ENCODE peak calls at places on chromosomes 6 and 20, in five cellular contexts. J, K, T, U and R are unnamed samples. For H3K4me1, the result is how much of the 10 kb centered on the place peaks cover.

GRCh38 chr6:158060447-158061360 is 79.0 kb downstream of the SYNJ2 start:
- DNase-seq in J (peak), U (no peak), K (peak), T (peak), R (peak)

GRCh38 chr6:113732384-113732966 is 124.7 kb upstream of the MARCKS start:
- DNase-seq in U (no peak), J (no peak), K (peak), T (no peak), R (peak)

GRCh38 chr6:18148304-18149025 is 6.4 kb downstream of the TPMT start:
- DNase-seq in K (no peak), U (no peak), T (no peak), J (peak), R (peak)

GRCh38 chr6:131014080-131014776 is 48.8 kb downstream of the EPB41L2 start:
- DNase-seq in T (no peak), U (no peak), J (no peak), K (no peak), R (no peak)

GRCh38 chr6:7175463-7175862 is 67.7 kb downstream of the RREB1 start:
- DNase-seq in K (no peak), U (no peak), J (no peak), T (no peak), R (peak)

GRCh38 chr20:48599748-48600469 is 227.9 kb downstream of the PREX1 start:
- DNase-seq in U (no peak), K (no peak), T (no peak), J (no peak), R (no peak)

GRCh38 chr6:112526594-112526993 is 179.5 kb downstream of the RFPL4B start:
- DNase-seq in J (no peak), T (no peak), U (no peak), K (no peak), R (no peak)

GRCh38 chr6:1820165-1820564 is 210.4 kb downstream of the FOXC1 start:
- DNase-seq in K (no peak), J (no peak), T (no peak), U (no peak), R (peak)

GRCh38 chr20:33681728-33682353 is 4.3 kb downstream of the E2F1 start:
- DNase-seq in U (no peak), K (no peak), T (no peak), J (no peak), R (no peak)

GRCh38 chr6:37793067-37793466 is 26.5 kb upstream of the ZFAND3 start:
- DNase-seq in K (no peak), J (no peak), U (no peak), T (no peak), R (no peak)

GRCh38 chr20:54356726-54357235 is 118.6 kb upstream of the DOK5 start:
- DNase-seq in U (no peak), K (no peak), T (no peak), J (no peak), R (no peak)

GRCh38 chr6:22146581-22147468 is 150.0 kb downstream of the PRL start:
- DNase-seq in T (no peak), U (no peak), J (no peak), K (no peak), R (peak)

GRCh38 chr6:102327697-102328227 is 934.3 kb downstream of the GRIK2 start:
- DNase-seq in U (no peak), J (peak), K (no peak), T (no peak), R (no peak)

GRCh38 chr20:25239387-25240370 is 8.2 kb upstream of the PYGB start:
- DNase-seq in U (no peak), J (no peak), K (no peak), T (no peak), R (no peak)

GRCh38 chr6:151170622-151171246 is 69.0 kb upstream of the AKAP12 start:
- DNase-seq in U (no peak), J (no peak), K (no peak), T (no peak), R (no peak)

GRCh38 chr6:157980288-157981131 is 1.2 kb upstream of the SYNJ2 start:
- DNase-seq in U (no peak), J (no peak), K (no peak), T (no peak), R (no peak)

GRCh38 chr20:37989601-37990001 is 43.7 kb downstream of the TTI1 start:
- DNase-seq in T (peak), U (no peak), K (peak), J (peak), R (no peak)

GRCh38 chr6:113818528-113818927 is 38.6 kb upstream of the MARCKS start:
- DNase-seq in U (no peak), T (no peak), J (no peak), K (no peak), R (peak)

GRCh38 chr20:24672886-24673677 is 203.7 kb downstream of the SYNDIG1 start:
- DNase-seq in K (no peak), U (no peak), T (no peak), J (peak), R (peak)

GRCh38 chr6:100257661-100258395 is 206.9 kb downstream of the SIM1 start:
- DNase-seq in T (no peak), J (peak), U (no peak), K (no peak), R (peak)

GRCh38 chr6:86255973-86256372 is 613.3 kb upstream of the SYNCRIP start:
- DNase-seq in T (no peak), K (no peak), U (no peak), J (no peak), R (no peak)

GRCh38 chr20:3180319-3180718 is 7.0 kb upstream of the LZTS3 start:
- DNase-seq in K (no peak), U (no peak), J (no peak), T (no peak), R (no peak)
- H3K4me1 ChIP-seq in K (under half), U (under half), J (under half), T (under half), R (under half)

GRCh38 chr6:140364916-140365315 is 990.5 kb upstream of the CITED2 start:
- DNase-seq in T (no peak), U (no peak), J (no peak), K (no peak), R (no peak)
- H3K4me3 ChIP-seq in T (no peak), U (no peak), J (no peak), K (no peak), R (no peak)

GRCh38 chr6:34600796-34601195 is 44.7 kb upstream of the SPDEF start:
- DNase-seq in U (no peak), J (no peak), T (no peak), K (no peak), R (no peak)
- H3K4me1 ChIP-seq in U (under half), J (half or more), T (under half), K (half or more), R (under half)

GRCh38 chr6:31438677-31439076 is 35.3 kb downstream of the MICA start:
- DNase-seq in T (no peak), U (peak), K (no peak), J (no peak), R (no peak)

GRCh38 chr6:31438222-31438621 is 34.8 kb downstream of the MICA start:
- DNase-seq in T (no peak), J (no peak), K (no peak), U (no peak), R (no peak)

GRCh38 chr6:31446481-31446880 is 43.1 kb downstream of the MICA start:
- DNase-seq in K (no peak), U (no peak), T (no peak), J (no peak), R (peak)

GRCh38 chr6:31441368-31442267 is 38.2 kb downstream of the MICA start:
- DNase-seq in K (peak), U (peak), T (peak), J (peak), R (peak)
- H3K4me3 ChIP-seq in K (no peak), U (no peak), T (peak), J (peak), R (no peak)